ENCODE peak calls at places on chromosomes 1 and 21, in five cellular contexts. W is neuronal stem cell, Z is H9, J is mesenchymal stem cell, P is H1. F is an unnamed sample.
A peak's percentile ranks its signal among the peaks of the same experiment; 100 is the strongest.

GRCh38 chr1:162145280-162145965 is 75.9 kb downstream of the NOS1AP start:
- DNase-seq in W (peak; percentile 73), P (no peak), J (peak; percentile 36), Z (no peak), F (no peak)

GRCh38 chr1:53330819-53331218 is 2.9 kb upstream of the LRP8 start:
- DNase-seq in J (no peak), P (no peak), W (no peak), Z (peak; percentile 20), F (peak; percentile 89)

GRCh38 chr1:150012611-150013010 is 2.1 kb upstream of the OTUD7B start:
- DNase-seq in Z (no peak), J (no peak), P (no peak), W (no peak), F (no peak)

GRCh38 chr21:42569732-42570301 is 56.2 kb downstream of the SLC37A1 start:
- DNase-seq in P (no peak), J (no peak), Z (no peak), W (no peak), F (no peak)

GRCh38 chr1:84101204-84101603 is 42.9 kb upstream of the PRKACB start:
- DNase-seq in P (no peak), Z (no peak), J (no peak), W (no peak), F (no peak)

GRCh38 chr1:177629526-177629925 is 340.3 kb downstream of the SEC16B start:
- DNase-seq in W (no peak), J (no peak), P (no peak), Z (no peak), F (peak; percentile 90)

GRCh38 chr1:211643324-211644212 is 31.9 kb downstream of the NEK2 start:
- DNase-seq in J (no peak), P (peak; percentile 45), Z (no peak), W (no peak), F (no peak)

GRCh38 chr1:67558449-67559193 is 126.4 kb upstream of the GADD45A start:
- DNase-seq in Z (no peak), W (no peak), P (no peak), J (no peak), F (no peak)

DNA sequence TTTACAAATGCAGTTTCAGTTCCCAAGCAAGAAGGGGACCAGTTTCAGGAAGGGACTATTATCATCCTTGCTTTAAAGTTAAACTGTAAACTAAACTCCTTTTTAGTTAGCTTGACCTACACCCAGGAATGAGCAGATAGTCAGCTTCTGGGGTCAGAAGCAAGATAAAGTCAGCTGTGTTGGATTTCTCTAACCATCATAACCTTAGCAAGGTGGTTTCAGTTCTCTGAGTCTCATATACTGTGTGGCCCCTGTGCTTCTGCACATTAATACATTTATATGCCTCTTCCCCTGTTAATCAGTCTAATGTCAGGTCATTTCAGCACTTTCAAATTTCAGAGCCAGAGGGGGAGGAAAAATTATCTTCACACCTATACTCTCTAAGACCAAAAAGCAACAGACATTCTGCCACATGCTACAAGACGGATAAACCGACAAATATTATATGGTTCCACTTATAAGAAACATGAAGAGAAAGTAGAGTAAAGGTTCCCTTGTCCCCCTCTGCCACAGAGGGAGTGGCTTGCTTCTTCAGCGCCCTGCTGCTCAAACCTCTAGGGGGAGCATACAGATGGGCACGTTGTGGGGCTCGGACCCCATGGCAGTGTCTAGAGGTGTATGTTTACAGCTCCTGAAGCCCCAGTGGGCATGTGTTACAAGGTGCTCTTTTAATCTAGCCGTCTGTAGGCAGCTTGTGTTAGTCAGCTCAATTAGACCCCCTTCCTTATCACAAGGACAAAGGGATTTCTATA is 89.1 kb downstream of the SMYD3 start:
- DNase-seq in J (no peak), P (no peak), Z (no peak), W (no peak), F (no peak)
- H3K9ac ChIP-seq in J (peak overlapping the region; percentile 69), P (no peak overlapping the region), Z (no peak overlapping the region), W (no peak overlapping the region), F (no peak overlapping the region)

GRCh38 chr1:240577095-240577494 is 34.9 kb downstream of the GREM2 start:
- DNase-seq in W (no peak), Z (no peak), J (no peak), P (no peak), F (no peak)
- H2BK12ac ChIP-seq in W (no peak overlapping the region), Z (no peak overlapping the region), J (no peak overlapping the region), P (no peak overlapping the region), F (no peak overlapping the region)

DNA sequence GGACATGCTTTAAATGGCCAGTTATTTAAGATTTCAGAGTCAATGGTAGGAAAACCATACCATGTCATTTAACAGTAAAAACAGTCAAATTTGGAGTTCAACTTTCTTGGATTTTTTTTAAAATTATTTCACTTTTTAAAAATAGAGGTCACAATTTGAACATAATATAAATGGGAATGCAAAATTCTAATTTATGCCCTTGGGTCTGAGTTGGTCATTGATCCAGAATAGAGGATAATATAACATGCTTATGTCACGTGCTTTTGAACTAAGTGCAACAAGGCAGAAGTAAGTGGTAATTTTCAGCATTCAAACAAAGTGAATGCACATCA is 113.1 kb upstream of the SLC35F3 start:
- DNase-seq in Z (no peak), P (no peak), J (no peak), W (no peak), F (no peak)
- H3K9ac ChIP-seq in Z (no peak overlapping the region), P (no peak overlapping the region), J (no peak overlapping the region), W (no peak overlapping the region), F (no peak overlapping the region)

DNA sequence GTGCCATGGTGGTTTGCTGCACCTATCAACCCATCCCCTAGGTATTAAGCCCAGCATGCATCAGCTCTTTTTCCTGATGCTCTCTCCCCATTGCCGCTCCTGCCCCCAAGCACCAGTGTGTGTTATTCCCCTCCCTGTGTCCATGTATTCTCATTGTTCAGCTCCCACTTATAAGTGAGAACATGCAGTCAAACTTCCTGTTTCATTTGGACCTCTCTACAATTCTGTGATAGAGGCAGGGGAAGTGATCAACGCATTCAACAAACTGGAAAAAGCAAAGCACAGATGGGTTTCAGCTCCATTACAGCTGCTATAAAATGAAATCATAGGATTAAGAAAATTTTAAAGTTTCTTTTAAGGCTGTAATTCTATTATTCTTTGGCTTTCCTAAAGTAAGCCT is 23.3 kb upstream of the CD55 start:
- DNase-seq in W (no peak), Z (no peak), P (no peak), J (no peak), F (no peak)
- H2BK12ac ChIP-seq in W (no peak overlapping the region), Z (no peak overlapping the region), P (no peak overlapping the region), J (no peak overlapping the region), F (no peak overlapping the region)

DNA sequence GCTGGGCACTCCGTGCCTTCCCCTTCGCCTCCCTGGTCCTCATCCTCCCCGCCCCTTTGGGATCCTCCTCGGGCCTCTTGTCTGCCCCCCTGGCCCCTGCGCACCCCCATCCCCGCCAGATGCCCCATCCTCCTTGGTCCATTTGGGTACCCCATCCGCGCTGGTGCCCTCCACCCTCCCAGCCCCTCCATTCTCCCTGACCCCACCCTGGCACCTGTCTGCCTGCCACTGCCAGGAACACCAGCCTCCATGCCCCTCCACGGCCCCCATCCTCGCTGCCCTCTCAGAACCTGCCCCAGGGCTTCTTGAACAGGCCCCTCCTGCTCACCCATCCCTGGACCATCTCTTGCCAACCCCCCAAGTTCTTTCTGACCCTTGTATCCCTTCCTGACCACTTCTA is 717 bp downstream of the ZDHHC18 start:
- DNase-seq in Z (no peak), W (no peak), J (no peak), P (no peak), F (no peak)
- H3K9ac ChIP-seq in Z (no peak overlapping the region), W (peak overlapping the region; percentile 97), J (peak overlapping the region; percentile 84), P (peak overlapping the region; percentile 66), F (peak overlapping the region; percentile 80)

DNA sequence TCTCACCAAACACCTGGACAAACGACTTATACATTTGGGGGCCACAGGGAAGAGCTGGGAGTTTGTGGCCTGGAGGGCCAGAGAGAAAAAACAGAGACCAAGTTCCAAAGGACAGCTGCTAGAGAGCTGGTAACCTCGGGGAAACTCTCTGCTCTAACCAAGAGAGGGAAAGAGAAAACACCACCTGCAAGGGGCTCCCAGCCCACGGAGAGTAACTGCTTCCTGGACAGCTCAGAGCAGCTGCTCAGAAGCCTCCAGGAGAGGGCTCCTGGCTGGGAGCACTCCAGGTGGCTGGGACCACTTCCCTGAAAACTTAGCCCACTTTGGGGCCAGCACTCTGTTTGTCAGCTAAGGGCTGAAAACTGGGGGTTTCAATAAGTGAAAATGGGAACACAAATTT is 154.8 kb upstream of the GRIK3 start:
- DNase-seq in J (no peak), P (no peak), W (no peak), Z (no peak), F (no peak)
- H2BK12ac ChIP-seq in J (no peak overlapping the region), P (no peak overlapping the region), W (no peak overlapping the region), Z (no peak overlapping the region), F (no peak overlapping the region)

DNA sequence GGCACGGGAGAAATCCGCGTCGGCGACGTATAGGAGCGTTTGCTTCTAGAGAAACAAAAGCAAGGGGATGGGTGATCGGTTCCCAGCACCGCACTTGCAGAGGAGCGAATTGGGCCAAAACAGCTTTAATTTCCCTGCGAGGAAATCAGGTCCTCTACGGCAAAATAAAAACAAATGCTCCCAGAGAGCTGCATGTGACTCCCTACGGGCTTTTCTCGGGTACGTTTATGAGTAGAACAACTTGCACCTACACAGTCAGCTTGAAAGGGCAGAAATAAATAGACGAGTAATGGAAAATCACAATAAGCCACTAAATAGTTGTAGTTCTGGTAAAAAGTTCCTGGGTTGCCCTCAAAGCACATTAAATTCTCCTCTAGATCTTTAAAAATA is 1.2 kb downstream of the NHLH2 start:
- DNase-seq in J (peak; percentile 10), P (no peak), W (no peak), Z (no peak), F (no peak)
- H3K9ac ChIP-seq in J (peak overlapping the region; percentile 70), P (peak overlapping the region; percentile 34), W (no peak overlapping the region), Z (peak overlapping the region; percentile 40), F (peak overlapping the region; percentile 31)

GRCh38 chr1:24929876-24930702 is at the start of gene RUNX3:
- DNase-seq in Z (peak; percentile 84), P (peak; percentile 83), W (peak; percentile 54), J (no peak), F (no peak)
- H2BK12ac ChIP-seq in Z (no peak within 1 kb of the TSS), P (peak within 1 kb of the TSS; percentile 94), W (no peak within 1 kb of the TSS), J (no peak within 1 kb of the TSS), F (no peak within 1 kb of the TSS)

DNA sequence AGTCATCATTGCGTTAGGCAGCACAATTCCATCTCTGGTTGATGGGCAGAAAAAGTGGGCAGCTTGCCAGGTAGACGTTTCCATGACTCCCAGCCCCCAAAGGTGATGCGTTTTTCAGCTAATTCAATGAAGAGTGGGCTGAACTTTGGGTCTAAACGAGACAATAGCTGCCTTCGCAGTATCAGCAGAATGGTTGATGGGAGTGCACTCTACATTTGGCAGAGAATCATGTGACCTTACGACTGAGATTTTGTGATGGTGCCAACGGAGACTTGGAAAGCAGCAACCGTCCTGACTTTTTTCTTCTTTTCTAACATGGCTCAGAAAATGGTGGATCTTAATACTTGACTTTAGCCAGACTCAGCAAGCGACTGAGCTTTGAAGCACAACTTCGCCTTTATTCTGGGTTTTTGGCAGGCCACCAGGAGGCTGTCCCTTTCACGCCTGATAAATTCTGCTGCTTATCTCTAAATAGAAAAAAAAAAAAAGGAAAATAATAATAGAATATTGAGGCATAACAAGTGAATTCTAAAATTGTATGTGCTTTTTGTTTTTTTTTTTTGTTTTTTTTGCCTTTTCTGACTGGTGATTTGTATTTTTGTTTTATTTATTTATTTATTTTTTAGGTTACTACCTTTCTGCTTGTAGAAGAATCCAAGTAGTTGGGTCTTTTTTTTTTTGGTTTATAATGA is 804.8 kb downstream of the USP25 start:
- DNase-seq in J (no peak), P (no peak), Z (no peak), W (no peak), F (no peak)
- H3K9ac ChIP-seq in J (peak overlapping the region; percentile 97), P (no peak overlapping the region), Z (no peak overlapping the region), W (no peak overlapping the region), F (no peak overlapping the region)